ENCODE peak calls at places on chromosomes 5 and 9, in seven cellular contexts. Z is central memory CD4-positive, alpha-beta T cell; C is tibial artery; R is choroid plexus epithelial cell; B is Karpas-422; L is RWPE1; I is testis. T is an unnamed sample.

GRCh38 chr5:7388553-7388952 is 7.4 kb upstream of the ADCY2 start:
- DNase-seq in I (no peak), Z (no peak), B (no peak), R (no peak), L (no peak), C (no peak), T (no peak)

GRCh38 chr5:66477591-66477990 is 118.6 kb upstream of the MAST4 start:
- DNase-seq in Z (no peak), I (no peak), B (no peak), L (no peak), C (no peak), R (no peak), T (peak; percentile 25)

GRCh38 chr9:92795000-92795399 is 30.4 kb upstream of the BICD2 start:
- DNase-seq in B (no peak), Z (no peak), L (no peak), C (no peak), R (no peak), I (no peak), T (no peak)

GRCh38 chr9:92660266-92660665 is 9.7 kb downstream of the IPPK start:
- DNase-seq in Z (no peak), B (no peak), L (no peak), R (no peak), C (no peak), I (no peak), T (no peak)

GRCh38 chr5:34804913-34805312 is 34.1 kb upstream of the TTC23L start:
- DNase-seq in B (no peak), I (no peak), R (peak; percentile 39), C (no peak), L (no peak), Z (no peak), T (no peak)

GRCh38 chr9:134063088-134063875 is 4.5 kb downstream of the BRD3 start:
- DNase-seq in C (no peak), Z (no peak), B (no peak), R (no peak), I (no peak), L (no peak), T (peak; percentile 13)

GRCh38 chr9:99296375-99296951 is 74.4 kb downstream of the SEC61B start:
- DNase-seq in B (no peak), C (no peak), Z (peak; percentile 24), R (peak; percentile 16), L (no peak), I (peak; percentile 43), T (peak; percentile 40)

GRCh38 chr5:161846731-161847130 is 1.2 kb upstream of the GABRA1 start:
- DNase-seq in Z (no peak), C (no peak), R (no peak), B (no peak), I (peak; percentile 42), L (no peak), T (no peak)

GRCh38 chr5:149060325-149060724 is 2.5 kb downstream of the SH3TC2 start:
- DNase-seq in Z (no peak), I (peak; percentile 84), R (peak; percentile 66), C (no peak), B (no peak), L (peak; percentile 16), T (peak; percentile 46)

GRCh38 chr5:77463905-77464304 is 28.2 kb downstream of the WDR41 start:
- DNase-seq in R (peak; percentile 37), Z (no peak), C (no peak), B (no peak), L (no peak), I (no peak), T (no peak)

GRCh38 chr5:100992354-100992753 is 89.3 kb upstream of the ST8SIA4 start:
- DNase-seq in C (no peak), R (no peak), Z (no peak), L (no peak), I (no peak), B (no peak), T (no peak)

GRCh38 chr5:32498484-32498883 is 53.9 kb upstream of the ZFR start:
- DNase-seq in R (no peak), C (no peak), Z (no peak), L (no peak), I (no peak), B (no peak), T (no peak)

GRCh38 chr5:78537821-78538220 is 110.8 kb downstream of the LHFPL2 start:
- DNase-seq in B (peak; percentile 71), R (peak; percentile 78), C (no peak), L (peak; percentile 65), I (no peak), Z (no peak), T (no peak)

GRCh38 chr5:91390268-91390667 is 7.2 kb upstream of the ARRDC3 start:
- DNase-seq in C (no peak), L (no peak), R (no peak), Z (no peak), I (no peak), B (no peak), T (no peak)

GRCh38 chr5:151213803-151214613 is 9.9 kb downstream of the CCDC69 start:
- DNase-seq in L (no peak), I (peak; percentile 57), B (peak; percentile 98), C (peak; percentile 89), Z (peak; percentile 85), R (peak; percentile 78), T (peak; percentile 79)

GRCh38 chr5:78404682-78405293 is 44.4 kb downstream of the SCAMP1 start:
- DNase-seq in B (no peak), C (no peak), Z (no peak), R (no peak), L (no peak), I (no peak), T (no peak)